ENCODE peak calls at places on chromosomes 7 and 10, in ten cellular contexts. One of them, this sample, is unnamed.

GRCh38 chr7:32479574-32480200 is 10.5 kb downstream of the LSM5 start:
- DNase-seq in coronary artery: no peak
- DNase-seq in left ventricle myocardium inferior: no peak
- DNase-seq in GM06990: no peak
- DNase-seq in adrenal gland: no peak
- DNase-seq in CD8-positive, alpha-beta T cell: no peak
- DNase-seq in WERI-Rb-1: peak; percentile 45
- DNase-seq in AG04450: peak; percentile 43
- DNase-seq in AG10803: peak; percentile 65
- DNase-seq in uterus: no peak
- DNase-seq in this sample: peak; percentile 79

GRCh38 chr10:4541292-4541691 is 284.7 kb upstream of the AKR1E2 start:
- DNase-seq in coronary artery: peak; percentile 87
- DNase-seq in left ventricle myocardium inferior: no peak
- DNase-seq in GM06990: no peak
- DNase-seq in adrenal gland: no peak
- DNase-seq in CD8-positive, alpha-beta T cell: no peak
- DNase-seq in WERI-Rb-1: no peak
- DNase-seq in AG04450: peak; percentile 36
- DNase-seq in AG10803: peak; percentile 98
- DNase-seq in uterus: no peak
- DNase-seq in this sample: peak; percentile 90

GRCh38 chr10:50325449-50326188 is 74.3 kb upstream of the ASAH2 start:
- DNase-seq in coronary artery: peak; percentile 78
- DNase-seq in left ventricle myocardium inferior: peak; percentile 43
- DNase-seq in GM06990: peak; percentile 19
- DNase-seq in adrenal gland: peak; percentile 54
- DNase-seq in CD8-positive, alpha-beta T cell: no peak
- DNase-seq in WERI-Rb-1: no peak
- DNase-seq in AG04450: peak; percentile 91
- DNase-seq in AG10803: peak; percentile 97
- DNase-seq in uterus: peak; percentile 69
- DNase-seq in this sample: peak; percentile 97

GRCh38 chr10:86361134-86362128 is 5.2 kb downstream of the GRID1 start:
- DNase-seq in coronary artery: peak; percentile 38
- DNase-seq in left ventricle myocardium inferior: no peak
- DNase-seq in GM06990: no peak
- DNase-seq in adrenal gland: peak; percentile 46
- DNase-seq in CD8-positive, alpha-beta T cell: no peak
- DNase-seq in WERI-Rb-1: no peak
- DNase-seq in AG04450: no peak
- DNase-seq in AG10803: no peak
- DNase-seq in uterus: no peak
- DNase-seq in this sample: no peak

GRCh38 chr7:76310102-76310957 is 7.9 kb downstream of the HSPB1 start:
- DNase-seq in coronary artery: no peak
- DNase-seq in left ventricle myocardium inferior: no peak
- DNase-seq in GM06990: no peak
- DNase-seq in adrenal gland: peak; percentile 85
- DNase-seq in CD8-positive, alpha-beta T cell: no peak
- DNase-seq in WERI-Rb-1: no peak
- DNase-seq in AG04450: no peak
- DNase-seq in AG10803: no peak
- DNase-seq in uterus: peak; percentile 25
- DNase-seq in this sample: no peak

GRCh38 chr7:117871778-117872538 is 1.3 kb downstream of the CTTNBP2 start:
- DNase-seq in coronary artery: peak; percentile 75
- DNase-seq in left ventricle myocardium inferior: peak; percentile 17
- DNase-seq in GM06990: no peak
- DNase-seq in adrenal gland: no peak
- DNase-seq in CD8-positive, alpha-beta T cell: no peak
- DNase-seq in WERI-Rb-1: no peak
- DNase-seq in AG04450: no peak
- DNase-seq in AG10803: no peak
- DNase-seq in uterus: peak; percentile 74
- DNase-seq in this sample: peak; percentile 15

GRCh38 chr10:21257919-21258318 is 267.6 kb downstream of the SKIDA1 start:
- DNase-seq in coronary artery: no peak
- DNase-seq in left ventricle myocardium inferior: no peak
- DNase-seq in GM06990: no peak
- DNase-seq in adrenal gland: no peak
- DNase-seq in CD8-positive, alpha-beta T cell: no peak
- DNase-seq in WERI-Rb-1: no peak
- DNase-seq in AG04450: no peak
- DNase-seq in AG10803: peak; percentile 23
- DNase-seq in uterus: no peak
- DNase-seq in this sample: peak; percentile 42

GRCh38 chr10:49611815-49612512 is 1.9 kb downstream of the SLC18A3 start:
- DNase-seq in coronary artery: peak; percentile 54
- DNase-seq in left ventricle myocardium inferior: no peak
- DNase-seq in GM06990: no peak
- DNase-seq in adrenal gland: no peak
- DNase-seq in CD8-positive, alpha-beta T cell: no peak
- DNase-seq in WERI-Rb-1: no peak
- DNase-seq in AG04450: no peak
- DNase-seq in AG10803: no peak
- DNase-seq in uterus: no peak
- DNase-seq in this sample: no peak

GRCh38 chr7:73613954-73614735 is 10.2 kb downstream of the MLXIPL start:
- DNase-seq in coronary artery: no peak
- DNase-seq in left ventricle myocardium inferior: no peak
- DNase-seq in GM06990: no peak
- DNase-seq in adrenal gland: no peak
- DNase-seq in CD8-positive, alpha-beta T cell: no peak
- DNase-seq in WERI-Rb-1: no peak
- DNase-seq in AG04450: no peak
- DNase-seq in AG10803: no peak
- DNase-seq in uterus: no peak
- DNase-seq in this sample: no peak

GRCh38 chr7:73611017-73611555 is 13.2 kb downstream of the MLXIPL start:
- DNase-seq in coronary artery: no peak
- DNase-seq in left ventricle myocardium inferior: no peak
- DNase-seq in GM06990: no peak
- DNase-seq in adrenal gland: no peak
- DNase-seq in CD8-positive, alpha-beta T cell: no peak
- DNase-seq in WERI-Rb-1: no peak
- DNase-seq in AG04450: no peak
- DNase-seq in AG10803: no peak
- DNase-seq in uterus: no peak
- DNase-seq in this sample: no peak

GRCh38 chr7:73612598-73613269 is 11.6 kb downstream of the MLXIPL start:
- DNase-seq in coronary artery: no peak
- DNase-seq in left ventricle myocardium inferior: no peak
- DNase-seq in GM06990: no peak
- DNase-seq in adrenal gland: peak; percentile 83
- DNase-seq in CD8-positive, alpha-beta T cell: no peak
- DNase-seq in WERI-Rb-1: no peak
- DNase-seq in AG04450: no peak
- DNase-seq in AG10803: peak; percentile 21
- DNase-seq in uterus: no peak
- DNase-seq in this sample: peak; percentile 44

GRCh38 chr7:73618538-73618937 is 5.8 kb downstream of the MLXIPL start:
- DNase-seq in coronary artery: no peak
- DNase-seq in left ventricle myocardium inferior: no peak
- DNase-seq in GM06990: no peak
- DNase-seq in adrenal gland: no peak
- DNase-seq in CD8-positive, alpha-beta T cell: no peak
- DNase-seq in WERI-Rb-1: peak; percentile 91
- DNase-seq in AG04450: no peak
- DNase-seq in AG10803: no peak
- DNase-seq in uterus: no peak
- DNase-seq in this sample: no peak

GRCh38 chr7:73615886-73616285 is 8.4 kb downstream of the MLXIPL start:
- DNase-seq in coronary artery: no peak
- DNase-seq in left ventricle myocardium inferior: no peak
- DNase-seq in GM06990: no peak
- DNase-seq in adrenal gland: no peak
- DNase-seq in CD8-positive, alpha-beta T cell: no peak
- DNase-seq in WERI-Rb-1: peak; percentile 80
- DNase-seq in AG04450: no peak
- DNase-seq in AG10803: peak; percentile 26
- DNase-seq in uterus: no peak
- DNase-seq in this sample: no peak
- TF ChIP-seq CTCF in coronary artery: no peak
- TF ChIP-seq CTCF in left ventricle myocardium inferior: no peak
- TF ChIP-seq CTCF in GM06990: peak; percentile 17
- TF ChIP-seq CTCF in adrenal gland: no peak
- TF ChIP-seq CTCF in CD8-positive, alpha-beta T cell: no peak
- TF ChIP-seq CTCF in WERI-Rb-1: peak; percentile 58
- TF ChIP-seq CTCF in AG04450: no peak
- TF ChIP-seq CTCF in AG10803: peak; percentile 29
- TF ChIP-seq CTCF in uterus: no peak
- TF ChIP-seq CTCF in this sample: peak; percentile 3

DNA sequence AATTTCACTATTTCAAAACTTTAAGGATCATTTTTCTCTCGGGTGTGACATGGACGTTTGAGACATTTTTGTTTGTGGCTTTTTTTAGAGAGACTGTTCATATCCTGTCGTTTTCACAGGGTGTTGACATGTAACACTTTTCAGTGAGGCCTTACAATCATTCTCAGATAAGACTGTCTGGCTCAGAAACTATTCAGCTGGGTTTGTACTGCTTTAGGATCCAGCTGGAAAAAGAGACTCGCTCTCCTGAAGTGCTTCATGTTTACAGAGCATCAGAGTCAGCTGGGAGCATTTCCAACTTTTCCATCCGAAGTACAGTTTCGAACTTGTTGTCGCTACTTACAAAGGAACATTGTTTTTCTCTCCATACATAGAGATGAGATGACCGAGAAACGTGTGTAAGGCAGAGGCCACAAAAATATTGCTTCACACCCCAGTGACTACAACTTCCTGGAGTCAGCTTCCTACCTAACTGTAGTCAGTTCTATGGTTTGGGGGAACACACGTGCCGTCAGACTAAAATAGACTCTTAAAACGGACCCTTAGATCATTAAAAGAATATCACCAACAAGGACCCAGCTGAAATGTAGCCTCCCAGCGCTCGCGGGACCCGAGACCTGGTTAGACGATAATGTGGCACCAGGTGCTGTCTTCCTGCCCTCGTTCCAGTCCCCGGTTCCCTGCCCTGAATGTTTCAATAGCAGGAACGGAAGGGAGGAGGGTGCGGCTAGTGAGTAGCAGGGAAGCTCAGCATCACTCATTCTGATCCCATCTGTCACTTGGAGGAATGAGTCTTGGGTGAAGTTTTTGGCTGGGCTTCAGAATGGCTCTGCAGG is 78.0 kb downstream of the MKI67 start:
- DNase-seq in coronary artery: no peak
- DNase-seq in left ventricle myocardium inferior: no peak
- DNase-seq in GM06990: peak; percentile 30
- DNase-seq in adrenal gland: no peak
- DNase-seq in CD8-positive, alpha-beta T cell: no peak
- DNase-seq in WERI-Rb-1: no peak
- DNase-seq in AG04450: no peak
- DNase-seq in AG10803: no peak
- DNase-seq in uterus: no peak
- DNase-seq in this sample: peak; percentile 19
- H3K4me3 ChIP-seq in coronary artery: peak overlapping the region; percentile 62
- H3K4me3 ChIP-seq in left ventricle myocardium inferior: peak overlapping the region; percentile 55
- H3K4me3 ChIP-seq in GM06990: peak overlapping the region; percentile 61
- H3K4me3 ChIP-seq in adrenal gland: no peak overlapping the region
- H3K4me3 ChIP-seq in CD8-positive, alpha-beta T cell: peak overlapping the region; percentile 72
- H3K4me3 ChIP-seq in WERI-Rb-1: no peak overlapping the region
- H3K4me3 ChIP-seq in AG04450: no peak overlapping the region
- H3K4me3 ChIP-seq in AG10803: no peak overlapping the region
- H3K4me3 ChIP-seq in uterus: no peak overlapping the region
- H3K4me3 ChIP-seq in this sample: no peak overlapping the region

GRCh38 chr10:77588886-77589285 is 48.7 kb downstream of the KCNMA1 start:
- DNase-seq in coronary artery: no peak
- DNase-seq in left ventricle myocardium inferior: no peak
- DNase-seq in GM06990: no peak
- DNase-seq in adrenal gland: no peak
- DNase-seq in CD8-positive, alpha-beta T cell: no peak
- DNase-seq in WERI-Rb-1: no peak
- DNase-seq in AG04450: no peak
- DNase-seq in AG10803: no peak
- DNase-seq in uterus: no peak
- DNase-seq in this sample: no peak

GRCh38 chr10:77587424-77587806 is 50.2 kb downstream of the KCNMA1 start:
- DNase-seq in coronary artery: no peak
- DNase-seq in left ventricle myocardium inferior: no peak
- DNase-seq in GM06990: no peak
- DNase-seq in adrenal gland: no peak
- DNase-seq in CD8-positive, alpha-beta T cell: no peak
- DNase-seq in WERI-Rb-1: no peak
- DNase-seq in AG04450: no peak
- DNase-seq in AG10803: no peak
- DNase-seq in uterus: no peak
- DNase-seq in this sample: no peak

GRCh38 chr10:77590344-77591237 is 47.0 kb downstream of the KCNMA1 start:
- DNase-seq in coronary artery: peak; percentile 80
- DNase-seq in left ventricle myocardium inferior: no peak
- DNase-seq in GM06990: no peak
- DNase-seq in adrenal gland: peak; percentile 57
- DNase-seq in CD8-positive, alpha-beta T cell: no peak
- DNase-seq in WERI-Rb-1: no peak
- DNase-seq in AG04450: no peak
- DNase-seq in AG10803: no peak
- DNase-seq in uterus: no peak
- DNase-seq in this sample: no peak

GRCh38 chr10:77583527-77583926 is 54.1 kb downstream of the KCNMA1 start:
- DNase-seq in coronary artery: no peak
- DNase-seq in left ventricle myocardium inferior: no peak
- DNase-seq in GM06990: no peak
- DNase-seq in adrenal gland: no peak
- DNase-seq in CD8-positive, alpha-beta T cell: no peak
- DNase-seq in WERI-Rb-1: no peak
- DNase-seq in AG04450: no peak
- DNase-seq in AG10803: no peak
- DNase-seq in uterus: no peak
- DNase-seq in this sample: no peak

GRCh38 chr10:77586719-77587423 is 50.7 kb downstream of the KCNMA1 start:
- DNase-seq in coronary artery: no peak
- DNase-seq in left ventricle myocardium inferior: no peak
- DNase-seq in GM06990: no peak
- DNase-seq in adrenal gland: no peak
- DNase-seq in CD8-positive, alpha-beta T cell: no peak
- DNase-seq in WERI-Rb-1: no peak
- DNase-seq in AG04450: peak; percentile 95
- DNase-seq in AG10803: peak; percentile 86
- DNase-seq in uterus: peak; percentile 72
- DNase-seq in this sample: peak; percentile 63
- TF ChIP-seq CTCF in coronary artery: no peak
- TF ChIP-seq CTCF in left ventricle myocardium inferior: no peak
- TF ChIP-seq CTCF in GM06990: no peak
- TF ChIP-seq CTCF in adrenal gland: no peak
- TF ChIP-seq CTCF in CD8-positive, alpha-beta T cell: no peak
- TF ChIP-seq CTCF in WERI-Rb-1: no peak
- TF ChIP-seq CTCF in AG04450: peak; percentile 31
- TF ChIP-seq CTCF in AG10803: no peak
- TF ChIP-seq CTCF in uterus: no peak
- TF ChIP-seq CTCF in this sample: no peak

GRCh38 chr7:106110238-106110560 is 1.9 kb downstream of the SYPL1 start:
- DNase-seq in coronary artery: no peak
- DNase-seq in left ventricle myocardium inferior: no peak
- DNase-seq in GM06990: no peak
- DNase-seq in adrenal gland: no peak
- DNase-seq in CD8-positive, alpha-beta T cell: no peak
- DNase-seq in WERI-Rb-1: no peak
- DNase-seq in AG04450: no peak
- DNase-seq in AG10803: peak; percentile 12
- DNase-seq in uterus: no peak
- DNase-seq in this sample: no peak

GRCh38 chr7:106109521-106110237 is 2.4 kb downstream of the SYPL1 start:
- DNase-seq in coronary artery: no peak
- DNase-seq in left ventricle myocardium inferior: no peak
- DNase-seq in GM06990: no peak
- DNase-seq in adrenal gland: no peak
- DNase-seq in CD8-positive, alpha-beta T cell: no peak
- DNase-seq in WERI-Rb-1: no peak
- DNase-seq in AG04450: no peak
- DNase-seq in AG10803: no peak
- DNase-seq in uterus: no peak
- DNase-seq in this sample: no peak

GRCh38 chr7:106111671-106112117 is 418 bp downstream of the SYPL1 start:
- DNase-seq in coronary artery: peak; percentile 83
- DNase-seq in left ventricle myocardium inferior: peak; percentile 81
- DNase-seq in GM06990: peak; percentile 84
- DNase-seq in adrenal gland: peak; percentile 69
- DNase-seq in CD8-positive, alpha-beta T cell: peak; percentile 11
- DNase-seq in WERI-Rb-1: no peak
- DNase-seq in AG04450: peak; percentile 33
- DNase-seq in AG10803: peak; percentile 74
- DNase-seq in uterus: peak; percentile 58
- DNase-seq in this sample: peak; percentile 72

GRCh38 chr7:106110885-106111670 is 1.0 kb downstream of the SYPL1 start:
- DNase-seq in coronary artery: no peak
- DNase-seq in left ventricle myocardium inferior: no peak
- DNase-seq in GM06990: no peak
- DNase-seq in adrenal gland: no peak
- DNase-seq in CD8-positive, alpha-beta T cell: no peak
- DNase-seq in WERI-Rb-1: no peak
- DNase-seq in AG04450: no peak
- DNase-seq in AG10803: peak; percentile 36
- DNase-seq in uterus: no peak
- DNase-seq in this sample: peak; percentile 47

GRCh38 chr7:106108988-106109387 is 3.1 kb downstream of the SYPL1 start:
- DNase-seq in coronary artery: no peak
- DNase-seq in left ventricle myocardium inferior: no peak
- DNase-seq in GM06990: no peak
- DNase-seq in adrenal gland: no peak
- DNase-seq in CD8-positive, alpha-beta T cell: no peak
- DNase-seq in WERI-Rb-1: no peak
- DNase-seq in AG04450: no peak
- DNase-seq in AG10803: peak; percentile 47
- DNase-seq in uterus: no peak
- DNase-seq in this sample: no peak
- H3K4me3 ChIP-seq in coronary artery: no peak overlapping the region
- H3K4me3 ChIP-seq in left ventricle myocardium inferior: peak overlapping the region; percentile 71
- H3K4me3 ChIP-seq in GM06990: no peak overlapping the region
- H3K4me3 ChIP-seq in adrenal gland: no peak overlapping the region
- H3K4me3 ChIP-seq in CD8-positive, alpha-beta T cell: no peak overlapping the region
- H3K4me3 ChIP-seq in WERI-Rb-1: no peak overlapping the region
- H3K4me3 ChIP-seq in AG04450: no peak overlapping the region
- H3K4me3 ChIP-seq in AG10803: no peak overlapping the region
- H3K4me3 ChIP-seq in uterus: peak overlapping the region; percentile 5
- H3K4me3 ChIP-seq in this sample: no peak overlapping the region